ENCODE peak calls at places on chromosome 14, in seven cellular contexts. W is fibroblast of pulmonary artery, D is MCF 10A, G is EH, U is CD14-positive monocyte, Y is Calu3, N is aorta. O is an unnamed sample.

GRCh38 chr14:22113401-22113800 is 439.8 kb upstream of the OR4E1 start:
- DNase-seq in U (no peak), W (no peak), N (no peak), G (no peak), Y (no peak), D (no peak), O (no peak)

GRCh38 chr14:89454971-89455370 is 37.9 kb upstream of the FOXN3 start:
- DNase-seq in W (no peak), U (no peak), D (no peak), N (no peak), G (no peak), Y (no peak), O (no peak)

GRCh38 chr14:74988131-74988530 is 14.6 kb upstream of the EIF2B2 start:
- DNase-seq in N (no peak), Y (peak), G (peak), W (peak), U (no peak), D (peak), O (peak)

GRCh38 chr14:69716483-69717187 is 50.3 kb upstream of the SRSF5 start:
- DNase-seq in G (peak), W (peak), Y (no peak), N (peak), U (peak), D (peak), O (peak)

GRCh38 chr14:100850841-100851585 is 25.1 kb downstream of the MEG3 start:
- DNase-seq in D (peak), G (peak), W (peak), N (peak), U (peak), Y (peak), O (no peak)

GRCh38 chr14:98931911-98932310 is 340.1 kb downstream of the BCL11B start:
- DNase-seq in G (no peak), Y (no peak), D (no peak), N (no peak), W (no peak), U (no peak), O (no peak)

GRCh38 chr14:95156765-95157194 is 549 bp downstream of the DICER1 start:
- DNase-seq in U (peak), D (peak), N (peak), G (peak), W (no peak), Y (peak), O (no peak)

GRCh38 chr14:61475316-61475715 is 153.9 kb downstream of the PRKCH start:
- DNase-seq in W (peak), N (no peak), G (peak), D (peak), Y (peak), U (no peak), O (no peak)

GRCh38 chr14:101108579-101109346 is 205.2 kb upstream of the RTL1 start:
- DNase-seq in N (no peak), U (no peak), D (no peak), W (no peak), Y (no peak), G (no peak), O (no peak)

GRCh38 chr14:22979748-22980392 is 2.5 kb downstream of the AJUBA start:
- DNase-seq in D (peak), G (peak), W (no peak), U (no peak), Y (no peak), N (no peak), O (peak)

GRCh38 chr14:40630471-40630870 is 976.2 kb upstream of the LRFN5 start:
- DNase-seq in U (no peak), N (no peak), Y (no peak), D (no peak), G (no peak), W (no peak), O (no peak)

GRCh38 chr14:67883717-67884116 is 64.1 kb downstream of the RAD51B start:
- DNase-seq in D (peak), U (no peak), N (no peak), Y (no peak), W (peak), G (peak), O (no peak)

GRCh38 chr14:65224799-65225198 is 122.5 kb upstream of the MAX start:
- DNase-seq in N (no peak), W (peak), D (peak), G (no peak), U (no peak), Y (no peak), O (no peak)

GRCh38 chr14:76194327-76194726 is 42.6 kb downstream of the GPATCH2L start:
- DNase-seq in D (no peak), G (no peak), N (no peak), W (no peak), Y (no peak), U (no peak), O (no peak)

GRCh38 chr14:59481407-59482119 is 2.6 kb downstream of the L3HYPDH start:
- DNase-seq in Y (no peak), N (no peak), W (peak), D (peak), G (peak), U (no peak), O (no peak)

GRCh38 chr14:20332946-20333782 is at the start of gene CCNB1IP1:
- DNase-seq in N (peak), D (peak), G (peak), W (peak), Y (peak), U (no peak), O (peak)

GRCh38 chr14:101456246-101457159 is 104.8 kb upstream of the DIO3 start:
- DNase-seq in U (no peak), N (no peak), G (no peak), W (no peak), D (no peak), Y (no peak), O (no peak)

O was measured in foreskin keratinocyte.